ENCODE peak calls at places on chromosomes 16 and 17, in five cellular contexts. K, Z, J, Q and X are unnamed samples.

GRCh38 chr17:7834554-7834890 is 505 bp downstream of the KDM6B start:
- DNase-seq in K (peak; percentile 71), Z (no peak), J (no peak), Q (no peak), X (no peak)

GRCh38 chr17:57911021-57911420 is 44.2 kb downstream of the CUEDC1 start:
- DNase-seq in Q (no peak), K (no peak), J (no peak), Z (no peak), X (no peak)

GRCh38 chr17:60823520-60823919 is 145.9 kb downstream of the BCAS3 start:
- DNase-seq in Z (no peak), J (no peak), Q (no peak), K (no peak), X (no peak)

GRCh38 chr16:286491-287297 is 3.7 kb downstream of the PDIA2 start:
- DNase-seq in Q (no peak), K (no peak), Z (no peak), J (no peak), X (no peak)

GRCh38 chr16:69329369-69330285 is 761 bp downstream of the PDF start:
- DNase-seq in Z (peak; percentile 14), K (no peak), J (no peak), Q (no peak), X (no peak)

GRCh38 chr16:70428178-70428998 is 10.5 kb downstream of the ST3GAL2 start:
- DNase-seq in Q (peak; percentile 51), K (peak; percentile 96), Z (peak; percentile 91), J (peak; percentile 90), X (peak; percentile 77)

GRCh38 chr16:70605284-70605659 is 41.1 kb upstream of the IL34 start:
- DNase-seq in J (no peak), Z (no peak), Q (no peak), K (no peak), X (no peak)

GRCh38 chr16:50509521-50510341 is 38.5 kb upstream of the NKD1 start:
- DNase-seq in Z (peak; percentile 46), K (no peak), J (peak; percentile 24), Q (peak; percentile 40), X (no peak)

GRCh38 chr17:55990332-55991006 is 162.8 kb upstream of the ANKFN1 start:
- DNase-seq in K (no peak), Z (no peak), Q (no peak), J (no peak), X (no peak)

GRCh38 chr16:75304521-75305363 is 53.3 kb upstream of the BCAR1 start:
- DNase-seq in Z (peak; percentile 19), J (peak; percentile 94), Q (peak; percentile 10), K (peak; percentile 41), X (no peak)

GRCh38 chr17:3907483-3908216 is 8.6 kb downstream of the P2RX1 start:
- DNase-seq in K (no peak), J (no peak), Q (no peak), Z (no peak), X (no peak)

GRCh38 chr16:86018487-86018886 is 119.5 kb downstream of the IRF8 start:
- DNase-seq in K (peak; percentile 72), J (peak; percentile 53), Q (no peak), Z (no peak), X (no peak)

GRCh38 chr17:7947651-7948050 is 15.6 kb downstream of the CNTROB start:
- DNase-seq in Q (no peak), K (no peak), Z (no peak), J (no peak), X (no peak)

GRCh38 chr17:40793800-40794199 is 6.0 kb downstream of the KRT28 start:
- DNase-seq in J (no peak), K (no peak), Q (no peak), Z (no peak), X (no peak)

GRCh38 chr17:45031231-45032149 is 19.9 kb downstream of the DCAKD start:
- DNase-seq in J (no peak), K (no peak), Q (no peak), Z (no peak), X (no peak)

GRCh38 chr16:75062135-75062943 is 54.2 kb downstream of the LDHD start:
- DNase-seq in K (peak; percentile 61), J (no peak), Z (no peak), Q (no peak), X (no peak)

GRCh38 chr17:76824103-76824502 is 44.1 kb upstream of the MGAT5B start:
- DNase-seq in K (no peak), Q (no peak), Z (no peak), J (no peak), X (no peak)

GRCh38 chr16:12672986-12673385 is 130.7 kb downstream of the CPPED1 start:
- DNase-seq in K (no peak), Q (no peak), J (no peak), Z (no peak), X (no peak)

GRCh38 chr16:58678716-58679115 is 5.9 kb downstream of the SLC38A7 start:
- DNase-seq in J (no peak), Q (no peak), Z (peak; percentile 44), K (peak; percentile 52), X (peak; percentile 69)

GRCh38 chr17:37327341-37328090 is 48.3 kb upstream of the C17orf78 start:
- DNase-seq in J (peak; percentile 62), Z (no peak), K (no peak), Q (no peak), X (no peak)

GRCh38 chr17:43326490-43327275 is 72.1 kb upstream of the ARL4D start:
- DNase-seq in J (no peak), K (no peak), Z (no peak), Q (no peak), X (no peak)

GRCh38 chr17:43327834-43328420 is 70.9 kb upstream of the ARL4D start:
- DNase-seq in J (no peak), K (no peak), Q (no peak), Z (no peak), X (no peak)

GRCh38 chr17:43327421-43327820 is 71.4 kb upstream of the ARL4D start:
- DNase-seq in Z (peak; percentile 4), J (no peak), Q (no peak), K (no peak), X (no peak)

GRCh38 chr17:43328650-43329049 is 70.1 kb upstream of the ARL4D start:
- DNase-seq in Z (no peak), K (no peak), J (no peak), Q (no peak), X (no peak)

GRCh38 chr17:43324205-43324893 is 74.4 kb upstream of the ARL4D start:
- DNase-seq in Q (no peak), Z (no peak), J (no peak), K (no peak), X (no peak)
- TF ChIP-seq CTCF in Q (peak; percentile 18), Z (no peak), J (peak; percentile 42), K (no peak), X (no peak)

GRCh38 chr17:42853597-42853967 is 2.6 kb downstream of the AOC3 start:
- DNase-seq in Q (no peak), Z (no peak), J (no peak), K (no peak), X (no peak)
- H3K4me3 ChIP-seq in Q (no peak overlapping the region), Z (no peak overlapping the region), J (no peak overlapping the region), K (peak overlapping the region; percentile 34), X (no peak overlapping the region)

GRCh38 chr16:30793508-30794069 is 6.6 kb upstream of the ZNF629 start:
- DNase-seq in K (no peak), Z (no peak), Q (no peak), J (no peak), X (no peak)

GRCh38 chr16:30794634-30795033 is 7.6 kb upstream of the ZNF629 start:
- DNase-seq in J (no peak), Z (no peak), K (no peak), Q (no peak), X (no peak)

GRCh38 chr16:30802971-30803370 is 16.0 kb upstream of the ZNF629 start:
- DNase-seq in K (no peak), Z (no peak), J (no peak), Q (no peak), X (no peak)

DNA sequence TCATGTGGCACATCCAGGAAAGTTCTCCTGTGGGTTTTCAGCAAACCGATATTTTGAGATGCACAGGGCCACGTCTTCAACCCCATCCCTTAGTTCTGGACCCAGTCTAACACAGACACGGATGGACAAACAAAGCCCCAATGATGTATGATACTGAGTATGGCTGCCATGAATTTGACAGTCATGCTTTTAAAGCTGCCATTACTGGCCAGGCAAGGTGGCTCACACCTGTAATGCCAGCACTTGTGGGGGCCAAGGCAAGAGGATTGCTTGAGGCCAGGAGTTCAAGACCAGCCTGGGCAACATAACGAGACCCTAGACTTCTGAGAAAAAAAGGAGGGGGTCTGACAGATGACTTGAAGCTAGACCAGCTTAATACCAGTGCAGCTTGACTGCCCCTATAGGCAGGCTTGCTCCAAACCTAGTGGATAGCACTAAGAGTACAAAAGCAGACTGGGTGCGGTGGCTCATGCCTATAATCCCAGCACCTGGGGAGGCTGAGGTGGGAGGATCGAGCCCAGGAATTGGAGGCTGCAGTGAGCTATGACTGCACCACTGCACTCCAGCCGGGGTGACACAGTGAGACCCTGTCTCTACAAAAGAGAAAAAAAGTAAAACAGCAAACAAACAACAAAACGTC is 10.8 kb upstream of the ZNF629 start:
- DNase-seq in J (no peak), Q (no peak), Z (no peak), K (no peak), X (no peak)
- TF ChIP-seq CTCF in J (peak; percentile 37), Q (peak; percentile 41), Z (peak; percentile 21), K (no peak), X (no peak)

GRCh38 chr17:68329331-68329730 is 38.0 kb downstream of the ARSG start:
- DNase-seq in J (no peak), K (no peak), Z (no peak), Q (no peak), X (no peak)
- H3K4me3 ChIP-seq in J (no peak overlapping the region), K (no peak overlapping the region), Z (no peak overlapping the region), Q (no peak overlapping the region), X (no peak overlapping the region)

GRCh38 chr17:50613596-50613995 is 21.1 kb upstream of the ABCC3 start:
- DNase-seq in Z (no peak), K (no peak), J (no peak), Q (no peak), X (no peak)
- TF ChIP-seq CTCF in Z (no peak), K (peak; percentile 24), J (peak; percentile 39), Q (peak; percentile 4), X (no peak)

DNA sequence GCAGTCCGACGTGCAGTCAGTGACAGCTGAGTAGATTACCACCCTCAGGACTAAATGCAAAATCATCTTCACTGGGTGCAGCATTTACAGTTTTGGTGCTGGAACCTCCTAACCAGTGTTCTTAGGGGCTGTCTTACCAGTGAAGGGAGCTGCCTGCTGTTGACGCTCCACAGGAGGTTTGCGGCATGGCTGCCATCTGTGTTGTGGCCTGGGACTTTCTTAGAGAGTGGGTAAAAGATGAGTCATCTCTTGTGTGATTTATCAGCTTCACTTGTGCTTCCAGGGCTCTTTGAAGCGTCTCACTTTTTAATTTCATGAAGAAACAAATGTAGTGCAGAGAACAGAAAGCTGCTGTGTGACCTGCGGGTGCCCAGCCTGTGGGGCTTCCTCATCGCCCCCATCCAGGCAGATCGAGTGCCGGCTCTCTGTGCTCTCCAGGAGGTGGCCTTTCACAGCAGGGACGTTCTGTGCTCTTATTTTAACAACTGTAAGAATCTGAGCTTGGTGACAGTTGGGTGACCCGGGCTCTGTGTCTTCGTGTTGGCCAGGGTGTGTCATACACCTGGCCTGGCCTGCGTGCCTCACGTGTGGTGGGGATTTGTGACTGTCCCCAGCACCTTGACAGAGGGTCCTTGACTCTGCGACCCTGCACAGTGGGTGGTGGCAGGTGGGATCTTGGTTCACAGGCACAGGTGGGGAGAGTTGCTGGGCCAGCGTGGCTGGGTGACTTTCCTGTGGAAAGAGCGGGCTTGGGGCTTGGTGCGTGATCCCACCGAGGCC is 24.3 kb upstream of the ZNF750 start:
- DNase-seq in K (no peak), J (peak; percentile 80), Q (peak; percentile 68), Z (peak; percentile 16), X (no peak)
- H3K4me3 ChIP-seq in K (no peak overlapping the region), J (no peak overlapping the region), Q (peak overlapping the region; percentile 35), Z (no peak overlapping the region), X (no peak overlapping the region)